ENCODE peak calls at places on chromosomes 2 and 18, in eight cellular contexts. N is AG09309; G is CD8-positive, alpha-beta T cell; I is SK-N-SH; X is spleen; D is mesenchymal stem cell; K is cardiac fibroblast; R is fibroblast of mammary gland. B is an unnamed sample.

GRCh38 chr2:58137221-58137620 is 90.6 kb downstream of the VRK2 start:
- DNase-seq in N (no peak), G (no peak), I (no peak), X (no peak), D (no peak), K (peak), R (peak), B (no peak)

GRCh38 chr2:42810971-42811865 is 18.8 kb upstream of the HAAO start:
- DNase-seq in N (no peak), G (peak), I (peak), X (peak), D (peak), K (peak), R (peak), B (peak)

GRCh38 chr2:96906719-96907404 is 37.0 kb upstream of the SEMA4C start:
- DNase-seq in N (no peak), G (no peak), I (peak), X (no peak), D (no peak), K (no peak), R (peak), B (no peak)

GRCh38 chr2:197184959-197185586 is 125.5 kb downstream of the ANKRD44 start:
- DNase-seq in N (no peak), G (no peak), I (no peak), X (peak), D (no peak), K (peak), R (peak), B (no peak)

GRCh38 chr2:53210538-53210937 is 557.1 kb upstream of the CHAC2 start:
- DNase-seq in N (no peak), G (no peak), I (no peak), X (no peak), D (no peak), K (no peak), R (no peak), B (no peak)

GRCh38 chr2:172098650-172099471 is 3.8 kb downstream of the DLX2 start:
- DNase-seq in N (no peak), G (no peak), I (peak), X (peak), D (peak), K (peak), R (peak), B (peak)

GRCh38 chr18:36634573-36635216 is 194.1 kb downstream of the TPGS2 start:
- DNase-seq in N (no peak), G (no peak), I (no peak), X (no peak), D (peak), K (no peak), R (peak), B (no peak)

GRCh38 chr2:141611981-141612380 is 518.8 kb downstream of the LRP1B start:
- DNase-seq in N (no peak), G (no peak), I (no peak), X (no peak), D (peak), K (peak), R (peak), B (no peak)

GRCh38 chr2:240591226-240591625 is 4.7 kb downstream of the CAPN10 start:
- DNase-seq in N (no peak), G (no peak), I (no peak), X (peak), D (no peak), K (no peak), R (peak), B (no peak)

GRCh38 chr2:2868065-2868464 is 509.6 kb downstream of the EIPR1 start:
- DNase-seq in N (no peak), G (no peak), I (peak), X (no peak), D (no peak), K (no peak), R (no peak), B (no peak)

GRCh38 chr18:75304678-75305557 is 94.3 kb downstream of the TSHZ1 start:
- DNase-seq in N (no peak), G (no peak), I (no peak), X (no peak), D (no peak), K (no peak), R (no peak), B (no peak)

GRCh38 chr2:205685314-205686230 is 3.3 kb downstream of the NRP2 start:
- DNase-seq in N (no peak), G (no peak), I (peak), X (no peak), D (peak), K (peak), R (peak), B (peak)

GRCh38 chr2:205684871-205685313 is 2.6 kb downstream of the NRP2 start:
- DNase-seq in N (no peak), G (no peak), I (no peak), X (no peak), D (peak), K (no peak), R (no peak), B (no peak)

GRCh38 chr2:205688417-205689200 is 6.3 kb downstream of the NRP2 start:
- DNase-seq in N (no peak), G (no peak), I (no peak), X (no peak), D (no peak), K (peak), R (no peak), B (no peak)

GRCh38 chr2:205686231-205687017 is 4.1 kb downstream of the NRP2 start:
- DNase-seq in N (no peak), G (no peak), I (peak), X (no peak), D (peak), K (peak), R (no peak), B (no peak)

GRCh38 chr2:205687018-205687956 is 5.0 kb downstream of the NRP2 start:
- DNase-seq in N (no peak), G (no peak), I (no peak), X (no peak), D (peak), K (no peak), R (no peak), B (no peak)
- H3K4me3 ChIP-seq in N (no peak), G (no peak), I (peak), X (peak), D (no peak), K (no peak), R (no peak), B (no peak)

DNA sequence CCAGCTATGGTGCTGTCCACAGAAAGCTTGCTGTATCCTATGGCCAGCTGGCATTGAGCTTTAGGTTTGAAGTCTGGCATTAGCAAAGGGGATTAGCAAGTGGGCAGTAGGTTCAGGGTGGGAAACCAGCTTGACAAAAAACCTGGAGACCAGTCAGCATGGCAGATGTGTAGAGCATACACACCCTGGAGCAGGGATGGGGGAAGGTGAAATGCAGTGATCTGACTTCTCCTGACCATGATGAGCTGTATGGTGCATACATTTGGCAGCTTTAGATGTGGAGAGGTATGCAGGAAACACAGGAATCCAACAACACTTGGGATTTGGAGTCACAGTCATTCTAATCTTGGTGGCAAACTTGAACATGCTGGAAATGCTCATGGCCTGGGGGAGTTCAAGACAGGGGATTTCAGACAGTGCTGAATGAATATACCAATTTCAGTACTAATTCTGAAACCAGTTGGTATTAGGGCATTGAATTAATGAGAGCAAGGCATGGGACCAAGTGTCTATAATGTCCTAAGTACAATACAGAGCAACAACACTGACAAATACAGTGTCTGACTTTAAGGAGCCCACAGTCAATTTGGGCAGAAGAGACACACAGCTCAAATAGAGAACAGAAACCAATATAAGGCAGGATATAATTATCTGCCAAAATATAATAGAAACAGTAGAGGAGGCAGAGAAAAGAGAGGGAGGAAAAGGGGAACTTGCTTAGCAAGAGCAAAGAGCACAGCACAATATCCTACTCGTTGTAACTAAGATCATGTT is 11.8 kb downstream of the ARHGAP15 start:
- DNase-seq in N (no peak), G (no peak), I (no peak), X (no peak), D (no peak), K (no peak), R (no peak), B (no peak)
- H3K4me3 ChIP-seq in N (no peak), G (peak), I (no peak), X (peak), D (no peak), K (no peak), R (no peak), B (no peak)

GRCh38 chr2:217794133-217794986 is 208.4 kb downstream of the TNS1 start:
- DNase-seq in N (no peak), G (no peak), I (peak), X (no peak), D (no peak), K (no peak), R (peak), B (peak)
- H3K4me3 ChIP-seq in N (no peak), G (no peak), I (no peak), X (no peak), D (no peak), K (no peak), R (no peak), B (no peak)

DNA sequence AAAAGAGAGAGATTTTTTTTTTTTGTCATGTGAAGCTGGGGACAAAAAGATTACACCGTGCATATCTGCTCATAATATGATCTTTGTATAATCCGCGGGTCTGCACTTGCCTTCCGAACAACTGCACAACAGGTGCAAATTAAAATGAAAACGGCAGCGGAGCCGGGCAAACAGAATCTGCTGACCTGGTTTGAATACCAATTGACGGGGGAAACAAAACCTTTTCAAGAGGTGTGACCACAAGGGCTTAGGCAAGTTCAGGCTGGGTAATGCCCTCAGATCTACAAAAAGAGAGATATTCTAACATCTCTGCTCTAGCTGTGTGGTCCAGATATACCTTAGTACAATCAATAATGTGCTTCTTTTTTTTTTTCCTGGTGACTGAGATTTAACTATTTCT is 88.5 kb downstream of the ZEB2 start:
- DNase-seq in N (no peak), G (no peak), I (no peak), X (no peak), D (no peak), K (no peak), R (no peak), B (no peak)
- H3K4me3 ChIP-seq in N (no peak), G (no peak), I (no peak), X (no peak), D (no peak), K (no peak), R (no peak), B (no peak)

GRCh38 chr2:28716265-28716865 is 35.3 kb upstream of the PPP1CB start:
- DNase-seq in N (peak), G (no peak), I (peak), X (peak), D (peak), K (peak), R (peak), B (peak)
- H3K4me3 ChIP-seq in N (no peak), G (no peak), I (no peak), X (no peak), D (no peak), K (no peak), R (no peak), B (no peak)

GRCh38 chr2:175536059-175536458 is 354.5 kb upstream of the ATP5MC3 start:
- DNase-seq in N (no peak), G (no peak), I (no peak), X (no peak), D (no peak), K (no peak), R (no peak), B (no peak)
- H3K4me3 ChIP-seq in N (no peak), G (no peak), I (no peak), X (no peak), D (no peak), K (no peak), R (no peak), B (no peak)

DNA sequence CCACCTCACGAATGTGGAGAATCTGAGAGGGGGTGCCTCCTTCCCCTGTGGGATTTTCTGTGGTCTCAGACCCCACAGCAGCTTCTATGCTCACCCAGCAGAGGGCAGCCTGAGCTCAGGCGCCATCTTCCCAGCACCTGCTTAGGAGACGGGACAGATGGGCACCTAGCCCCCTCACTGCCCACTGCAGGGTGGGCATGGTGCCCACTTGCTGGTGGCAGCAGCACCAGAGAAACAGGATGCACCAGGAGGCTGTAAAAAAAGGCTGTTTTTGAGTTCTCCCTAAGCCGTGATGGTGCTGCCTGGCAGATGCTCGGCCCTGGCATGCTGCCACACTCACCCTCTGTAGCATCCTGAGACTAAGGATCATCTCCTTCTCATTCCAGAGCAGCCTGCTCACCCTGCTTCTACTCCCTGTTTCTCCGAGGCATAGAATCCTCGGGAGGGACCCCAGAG is 19.1 kb upstream of the SLC20A1 start:
- DNase-seq in N (peak), G (peak), I (peak), X (peak), D (peak), K (peak), R (peak), B (peak)
- H3K4me3 ChIP-seq in N (peak), G (peak), I (peak), X (peak), D (no peak), K (peak), R (peak), B (no peak)

DNA sequence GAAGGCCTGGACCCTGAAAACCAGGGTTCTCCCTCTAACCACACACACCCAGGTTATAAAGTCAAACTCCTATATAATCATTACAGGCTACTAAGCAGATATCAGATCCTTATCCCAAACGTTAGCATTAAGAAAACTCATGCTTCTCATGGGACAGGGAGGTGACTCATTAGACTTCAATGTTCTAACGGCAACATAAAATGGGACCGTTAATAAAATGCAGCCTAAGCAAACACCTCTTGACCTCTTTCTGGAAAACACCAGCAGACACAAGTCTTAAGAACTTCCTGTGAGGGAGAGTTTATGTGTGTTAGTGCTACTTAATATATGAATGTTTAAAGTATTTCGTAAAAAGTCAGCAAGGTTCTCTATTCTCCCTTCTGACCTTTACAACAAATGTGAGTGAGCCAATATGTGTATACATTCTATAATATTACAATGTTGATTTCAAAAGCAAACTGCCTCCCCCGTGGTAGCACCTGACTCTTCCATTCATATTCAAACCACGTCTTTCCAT is 31.7 kb downstream of the LPIN2 start:
- DNase-seq in N (peak), G (no peak), I (no peak), X (no peak), D (peak), K (peak), R (peak), B (no peak)
- H3K4me3 ChIP-seq in N (no peak), G (peak), I (no peak), X (peak), D (no peak), K (no peak), R (no peak), B (no peak)